ENCODE peak calls at places on chromosomes 11 and 22, in nine cellular contexts. L, X, M, W, U, Q, J, B and F are unnamed samples.

GRCh38 chr11:82733444-82734119 is at the start of gene FAM181B:
- DNase-seq in X (peak; percentile 32), U (no peak), B (peak; percentile 12), L (no peak), J (peak; percentile 18), M (no peak), Q (no peak), W (no peak), F (no peak)

GRCh38 chr11:73981051-73981805 is 1.4 kb downstream of the UCP2 start:
- DNase-seq in Q (no peak), L (peak; percentile 24), J (no peak), U (no peak), X (no peak), B (no peak), W (no peak), M (no peak), F (no peak)

GRCh38 chr11:78331711-78332110 is 85.9 kb downstream of the GAB2 start:
- DNase-seq in U (no peak), Q (no peak), L (no peak), J (no peak), X (no peak), M (no peak), W (no peak), B (no peak), F (no peak)

GRCh38 chr11:73894725-73895335 is 18.0 kb downstream of the PAAF1 start:
- DNase-seq in L (no peak), Q (no peak), X (no peak), U (no peak), B (no peak), W (no peak), M (no peak), J (no peak), F (no peak)

GRCh38 chr11:125070699-125071254 is 7.7 kb downstream of the SLC37A2 start:
- DNase-seq in U (peak; percentile 35), M (no peak), Q (peak; percentile 95), W (no peak), L (peak; percentile 73), B (no peak), X (peak; percentile 52), J (peak; percentile 80), F (no peak)

GRCh38 chr22:48708558-48709245 is 1119.0 kb downstream of the BRD1 start:
- DNase-seq in Q (no peak), B (no peak), M (no peak), X (peak; percentile 5), L (peak; percentile 15), W (no peak), U (no peak), J (no peak), F (no peak)

GRCh38 chr11:71485063-71485399 is 32.0 kb downstream of the NADSYN1 start:
- DNase-seq in J (no peak), X (no peak), M (no peak), W (no peak), U (no peak), B (no peak), L (peak; percentile 8), Q (no peak), F (no peak)

GRCh38 chr22:35421121-35421520 is 21.2 kb downstream of the MCM5 start:
- DNase-seq in W (no peak), U (no peak), X (no peak), M (no peak), J (no peak), B (no peak), L (no peak), Q (no peak), F (no peak)

GRCh38 chr22:46064966-46065666 is 85.2 kb upstream of the PPARA start:
- DNase-seq in U (no peak), B (no peak), J (peak; percentile 56), Q (no peak), W (no peak), L (no peak), M (no peak), X (peak; percentile 16), F (no peak)

GRCh38 chr22:20212754-20213699 is 55.1 kb downstream of the RTN4R start:
- DNase-seq in J (no peak), L (no peak), X (no peak), W (no peak), B (no peak), Q (no peak), M (no peak), U (no peak), F (no peak)

GRCh38 chr11:45755281-45755859 is 49.6 kb upstream of the SLC35C1 start:
- DNase-seq in Q (no peak), J (no peak), L (no peak), M (no peak), X (no peak), B (no peak), W (no peak), U (no peak), F (no peak)

GRCh38 chr11:71977743-71978418 is 20.8 kb upstream of the IL18BP start:
- DNase-seq in M (peak; percentile 11), U (no peak), X (no peak), W (peak; percentile 26), J (peak; percentile 58), B (peak; percentile 48), Q (no peak), L (peak; percentile 30), F (no peak)

GRCh38 chr11:73551697-73552096 is 46.2 kb downstream of the FAM168A start:
- DNase-seq in B (no peak), X (no peak), L (no peak), W (no peak), J (peak; percentile 11), Q (no peak), U (no peak), M (no peak), F (no peak)

GRCh38 chr11:86183694-86184093 is 60.9 kb upstream of the EED start:
- DNase-seq in U (no peak), M (peak; percentile 34), Q (no peak), L (no peak), W (no peak), J (no peak), B (no peak), X (no peak), F (no peak)